ENCODE peak calls at places on chromosomes 16 and 17, in six cellular contexts. O is osteocyte, K is dorsolateral prefrontal cortex, R is fibroblast of lung, S is fibroblast of the aortic adventitia, V is cardiac muscle cell. Y is an unnamed sample.

GRCh38 chr17:73268582-73269328 is 7.1 kb upstream of the CPSF4L start:
- DNase-seq in O (no peak), K (no peak), R (no peak), S (no peak), V (no peak), Y (no peak)

GRCh38 chr16:82344157-82344556 is 174.1 kb upstream of the MPHOSPH6 start:
- DNase-seq in O (no peak), K (no peak), R (no peak), S (no peak), V (peak; percentile 3), Y (no peak)

GRCh38 chr17:75096082-75096625 is 8.4 kb downstream of the SLC16A5 start:
- DNase-seq in O (no peak), K (no peak), R (peak; percentile 62), S (peak; percentile 59), V (peak; percentile 72), Y (peak; percentile 58)

GRCh38 chr17:19342611-19343255 is 19.8 kb downstream of the B9D1 start:
- DNase-seq in O (no peak), K (no peak), R (no peak), S (no peak), V (no peak), Y (no peak)

GRCh38 chr16:2702871-2703745 is 16.9 kb downstream of the PRSS27 start:
- DNase-seq in O (no peak), K (no peak), R (no peak), S (no peak), V (no peak), Y (no peak)

GRCh38 chr17:55212880-55213279 is 51.9 kb upstream of the HLF start:
- DNase-seq in O (no peak), K (no peak), R (no peak), S (no peak), V (no peak), Y (no peak)

GRCh38 chr16:12496866-12497265 is 306.8 kb downstream of the CPPED1 start:
- DNase-seq in O (no peak), K (no peak), R (no peak), S (no peak), V (no peak), Y (no peak)

GRCh38 chr17:77735051-77735340 is 223.5 kb upstream of the TNRC6C start:
- DNase-seq in O (peak; percentile 83), K (no peak), R (no peak), S (no peak), V (no peak), Y (no peak)

GRCh38 chr16:80151706-80152073 is 389.1 kb upstream of the DYNLRB2 start:
- DNase-seq in O (no peak), K (no peak), R (no peak), S (no peak), V (no peak), Y (no peak)

GRCh38 chr17:76523084-76524037 is 14.1 kb downstream of the CYGB start:
- DNase-seq in O (peak; percentile 92), K (peak; percentile 61), R (peak; percentile 52), S (peak; percentile 52), V (peak; percentile 62), Y (peak; percentile 26)

GRCh38 chr17:69606142-69606800 is 191.8 kb downstream of the MAP2K6 start:
- DNase-seq in O (no peak), K (no peak), R (no peak), S (peak; percentile 9), V (no peak), Y (no peak)

GRCh38 chr16:17460890-17461289 is 9.9 kb downstream of the XYLT1 start:
- DNase-seq in O (no peak), K (no peak), R (no peak), S (no peak), V (no peak), Y (no peak)

GRCh38 chr17:2462481-2462880 is 49.2 kb downstream of the METTL16 start:
- DNase-seq in O (no peak), K (no peak), R (no peak), S (no peak), V (no peak), Y (no peak)

GRCh38 chr16:67676516-67676915 is 9.9 kb downstream of the C16orf86 start:
- DNase-seq in O (no peak), K (no peak), R (no peak), S (no peak), V (no peak), Y (no peak)

GRCh38 chr17:57215317-57215716 is 41.0 kb upstream of the MSI2 start:
- DNase-seq in O (no peak), K (no peak), R (peak; percentile 36), S (no peak), V (peak; percentile 4), Y (peak; percentile 28)

GRCh38 chr17:10705727-10706126 is 8.3 kb downstream of the ADPRM start:
- DNase-seq in O (no peak), K (no peak), R (no peak), S (no peak), V (no peak), Y (no peak)

GRCh38 chr17:35804658-35805192 is 4.6 kb upstream of the TAF15 start:
- DNase-seq in O (no peak), K (peak; percentile 47), R (peak; percentile 97), S (peak; percentile 96), V (peak; percentile 97), Y (peak; percentile 94)

GRCh38 chr17:82783498-82783897 is 31.6 kb downstream of the TBCD start:
- DNase-seq in O (no peak), K (peak; percentile 49), R (no peak), S (no peak), V (no peak), Y (no peak)

GRCh38 chr17:78661092-78661770 is 84.0 kb upstream of the DNAH17 start:
- DNase-seq in O (no peak), K (no peak), R (no peak), S (no peak), V (no peak), Y (no peak)

GRCh38 chr16:51084074-51084928 is 66.8 kb downstream of the SALL1 start:
- DNase-seq in O (no peak), K (no peak), R (no peak), S (peak; percentile 38), V (peak; percentile 79), Y (peak; percentile 2)
- TF ChIP-seq CTCF in O (no peak), K (no peak), R (no peak), S (no peak), V (peak; percentile 23), Y (no peak)

GRCh38 chr16:48542020-48542473 is 67.9 kb downstream of the N4BP1 start:
- DNase-seq in O (peak; percentile 83), K (peak; percentile 80), R (peak; percentile 75), S (peak; percentile 77), V (peak; percentile 75), Y (peak; percentile 20)
- TF ChIP-seq CTCF in O (peak; percentile 78), K (peak; percentile 68), R (peak; percentile 72), S (peak; percentile 69), V (peak; percentile 70), Y (peak; percentile 77)

DNA sequence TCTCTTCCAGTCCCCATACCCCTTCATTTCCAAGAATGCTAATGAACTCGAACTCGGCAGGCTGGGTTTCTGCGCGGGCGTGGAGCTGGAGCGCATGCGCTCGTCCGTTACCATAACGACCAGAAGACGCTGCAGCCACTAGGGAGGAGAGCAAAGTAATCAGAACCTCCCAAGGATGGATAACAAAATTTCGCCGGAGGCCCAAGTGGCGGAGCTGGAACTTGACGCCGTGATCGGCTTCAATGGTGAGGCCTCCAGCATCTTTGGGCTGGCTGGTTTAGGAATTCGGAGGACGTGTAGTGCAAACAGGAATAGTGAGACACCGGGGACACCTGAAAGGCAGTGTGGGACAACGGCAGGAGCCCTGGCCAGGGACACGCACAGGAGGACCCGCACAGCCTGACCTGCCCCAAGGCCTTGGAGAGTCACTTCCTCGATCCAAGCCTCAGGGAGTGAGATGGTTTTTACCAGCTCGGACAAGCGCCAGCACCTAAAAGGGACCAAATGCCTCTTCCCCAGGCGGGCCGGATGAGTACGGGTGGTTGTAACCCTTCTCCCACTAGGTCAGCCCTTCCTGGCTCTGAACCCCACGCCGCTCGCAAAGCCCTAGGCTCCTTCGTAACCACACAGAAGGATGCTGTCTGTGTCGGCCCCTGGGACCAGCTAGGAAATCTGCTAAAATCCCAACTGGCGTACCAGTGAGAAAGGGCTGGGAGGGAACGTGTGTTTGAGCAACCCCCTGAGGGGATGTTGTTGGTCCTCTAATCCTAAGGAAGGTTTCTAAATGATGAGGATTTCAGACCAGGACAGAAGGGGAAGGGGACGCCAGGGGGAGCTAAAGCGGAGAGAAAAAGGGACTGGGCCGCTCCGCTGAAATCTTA is at the start of gene CFAP52:
- DNase-seq in O (peak; percentile 91), K (peak; percentile 85), R (peak; percentile 79), S (peak; percentile 75), V (peak; percentile 84), Y (peak; percentile 77)
- TF ChIP-seq CTCF in O (peak; percentile 87), K (peak; percentile 63), R (peak; percentile 79), S (peak; percentile 85), V (peak; percentile 88), Y (peak; percentile 82)

DNA sequence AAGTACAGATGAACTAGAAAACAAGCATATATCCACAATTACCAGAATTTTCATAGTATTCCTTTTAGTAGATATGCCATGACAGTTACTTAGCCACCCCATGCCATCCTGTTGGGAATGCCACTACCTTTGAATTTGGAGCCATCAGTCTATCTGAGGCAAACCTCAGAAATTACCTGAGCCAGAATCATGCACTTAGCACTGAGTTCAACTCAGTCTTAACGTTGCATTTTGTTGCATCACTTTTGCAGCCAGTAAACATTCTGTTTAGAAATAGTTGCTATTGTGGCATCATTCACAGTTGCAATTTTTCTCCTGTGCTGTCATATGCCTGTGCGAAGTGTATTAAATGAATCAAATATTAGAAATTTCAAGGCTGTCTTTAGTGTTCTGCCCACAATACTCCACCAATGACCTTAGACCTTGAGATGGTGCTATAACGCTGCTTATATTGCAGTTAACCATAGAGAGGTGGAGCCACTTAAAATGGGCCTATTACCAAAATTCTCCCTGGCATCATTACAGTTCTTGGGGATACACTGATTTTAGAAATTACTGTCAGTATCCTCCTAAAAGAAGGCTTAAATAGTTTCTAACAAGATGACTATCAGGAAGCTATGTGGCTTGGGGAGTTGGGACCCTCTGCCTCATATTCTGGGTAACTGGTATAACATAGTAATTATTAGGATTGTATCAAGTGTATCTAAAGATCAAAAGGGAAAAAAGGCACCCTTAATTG is 11.1 kb downstream of the PTRH2 start:
- DNase-seq in O (no peak), K (no peak), R (peak; percentile 65), S (peak; percentile 30), V (peak; percentile 36), Y (no peak)
- TF ChIP-seq CTCF in O (no peak), K (no peak), R (no peak), S (no peak), V (no peak), Y (no peak)

DNA sequence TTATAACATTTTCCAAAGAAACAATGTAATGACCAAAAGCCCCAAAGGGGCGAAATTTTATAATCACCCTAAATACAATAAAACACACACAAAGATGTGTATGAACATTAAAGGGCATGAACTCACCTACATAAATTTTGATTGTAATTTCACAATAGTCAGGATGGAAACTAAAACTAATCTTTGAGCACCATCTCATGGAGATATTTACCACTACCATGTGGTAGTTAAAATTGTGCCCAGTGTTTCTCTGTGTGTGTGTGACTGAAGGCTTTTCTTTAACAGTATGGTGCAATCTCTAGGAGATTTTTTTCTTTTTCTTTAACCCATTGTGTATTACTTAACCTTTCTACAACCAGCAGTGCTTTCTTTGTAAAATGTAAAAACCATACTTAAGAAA is 19.7 kb upstream of the MEIOC start:
- DNase-seq in O (no peak), K (no peak), R (peak; percentile 81), S (peak; percentile 83), V (peak; percentile 77), Y (peak; percentile 59)
- TF ChIP-seq CTCF in O (peak; percentile 78), K (peak; percentile 32), R (peak; percentile 31), S (peak; percentile 59), V (peak; percentile 46), Y (peak; percentile 78)